ENCODE peak calls at places on chromosomes 3 and 15, in seven cellular contexts. X is CD8-positive, alpha-beta memory T cell; T is activated gamma-delta T cell treated with Interleukin-2 at 50 U/mL for 16 hours; Y is activated CD8-positive, alpha-beta memory T cell treated with anti-CD3 and anti-CD28 coated beads for 24 hours; L is GM23338; H is BJ; Z is EL. R is an unnamed sample.

GRCh38 chr15:58430224-58430787 is 1.5 kb upstream of the LIPC start:
- DNase-seq in X (no peak), T (no peak), Y (no peak), L (no peak), H (no peak), Z (no peak), R (no peak)

GRCh38 chr3:195908439-195909293 is at the start of gene TNK2:
- DNase-seq in X (peak), T (peak), Y (peak), L (peak), H (no peak), Z (peak), R (no peak)

GRCh38 chr3:195003893-195004289 is 267.1 kb downstream of the XXYLT1 start:
- DNase-seq in X (no peak), T (no peak), Y (peak), L (no peak), H (no peak), Z (no peak), R (no peak)

GRCh38 chr15:34514251-34514760 is 69.1 kb downstream of the GOLGA8B start:
- DNase-seq in X (no peak), T (no peak), Y (peak), L (peak), H (no peak), Z (peak), R (no peak)

GRCh38 chr3:157754415-157754814 is 251.2 kb upstream of the VEPH1 start:
- DNase-seq in X (no peak), T (no peak), Y (no peak), L (peak), H (no peak), Z (no peak), R (no peak)

GRCh38 chr3:29099775-29100174 is 181.1 kb upstream of the RBMS3 start:
- DNase-seq in X (no peak), T (no peak), Y (no peak), L (no peak), H (no peak), Z (no peak), R (no peak)

GRCh38 chr3:192259661-192260060 is 467.7 kb downstream of the FGF12 start:
- DNase-seq in X (no peak), T (no peak), Y (no peak), L (no peak), H (no peak), Z (no peak), R (peak)

GRCh38 chr3:153209596-153209995 is 47.6 kb downstream of the RAP2B start:
- DNase-seq in X (no peak), T (no peak), Y (no peak), L (peak), H (no peak), Z (peak), R (peak)

GRCh38 chr15:60704717-60705116 is 225.8 kb upstream of the ICE2 start:
- DNase-seq in X (no peak), T (no peak), Y (no peak), L (no peak), H (no peak), Z (no peak), R (no peak)

GRCh38 chr3:113758389-113759029 is 11.7 kb downstream of the ATP6V1A start:
- DNase-seq in X (no peak), T (no peak), Y (no peak), L (no peak), H (peak), Z (peak), R (no peak)

GRCh38 chr3:158936530-158937113 is 134.8 kb downstream of the MFSD1 start:
- DNase-seq in X (no peak), T (no peak), Y (no peak), L (peak), H (no peak), Z (no peak), R (no peak)

GRCh38 chr3:176159796-176160195 is 1037.5 kb downstream of the TBL1XR1 start:
- DNase-seq in X (no peak), T (no peak), Y (no peak), L (no peak), H (peak), Z (peak), R (no peak)

GRCh38 chr3:188861847-188862740 is 309.7 kb upstream of the TPRG1 start:
- DNase-seq in X (no peak), T (no peak), Y (no peak), L (no peak), H (no peak), Z (no peak), R (no peak)

GRCh38 chr3:163768048-163768447 is 1310.2 kb downstream of the SI start:
- DNase-seq in X (no peak), T (no peak), Y (no peak), L (no peak), H (no peak), Z (no peak), R (no peak)

GRCh38 chr3:191301982-191302381 is 27.2 kb upstream of the CCDC50 start:
- DNase-seq in X (no peak), T (no peak), Y (no peak), L (peak), H (no peak), Z (no peak), R (no peak)

GRCh38 chr15:78983146-78983918 is 38.5 kb upstream of the CTSH start:
- DNase-seq in X (no peak), T (no peak), Y (no peak), L (no peak), H (no peak), Z (no peak), R (no peak)

GRCh38 chr3:64355473-64355872 is 130.2 kb upstream of the PRICKLE2 start:
- DNase-seq in X (no peak), T (no peak), Y (no peak), L (no peak), H (no peak), Z (peak), R (no peak)

GRCh38 chr3:51722362-51722761 is 15.5 kb downstream of the GRM2 start:
- DNase-seq in X (no peak), T (no peak), Y (peak), L (peak), H (no peak), Z (no peak), R (no peak)

GRCh38 chr15:99409097-99409473 is 156.7 kb upstream of the MEF2A start:
- DNase-seq in X (no peak), T (no peak), Y (no peak), L (peak), H (no peak), Z (peak), R (no peak)

GRCh38 chr15:81182031-81182745 is 14.5 kb upstream of the IL16 start:
- DNase-seq in X (no peak), T (no peak), Y (no peak), L (no peak), H (no peak), Z (no peak), R (no peak)

GRCh38 chr3:165206454-165207266 is 10.5 kb upstream of the SLITRK3 start:
- DNase-seq in X (no peak), T (no peak), Y (no peak), L (peak), H (peak), Z (peak), R (peak)